ENCODE peak calls at places on chromosomes 11 and 22, in six cellular contexts. One of them, this sample, is unnamed.

GRCh38 chr11:43578346-43579170 is 102.0 kb upstream of the HSD17B12 start:
- DNase-seq in left ventricle myocardium inferior: no peak
- DNase-seq in tibial artery: no peak
- DNase-seq in heart right ventricle: no peak
- DNase-seq in AG10803: peak; percentile 46
- DNase-seq in upper lobe of right lung: no peak
- DNase-seq in this sample: no peak

GRCh38 chr11:28636566-28636965 is 528.4 kb downstream of the METTL15 start:
- DNase-seq in AG10803: peak; percentile 80
- DNase-seq in upper lobe of right lung: no peak
- DNase-seq in left ventricle myocardium inferior: no peak
- DNase-seq in tibial artery: no peak
- DNase-seq in heart right ventricle: no peak
- DNase-seq in this sample: no peak

GRCh38 chr11:82003671-82004148 is 730.0 kb downstream of the FAM181B start:
- DNase-seq in AG10803: peak; percentile 57
- DNase-seq in heart right ventricle: no peak
- DNase-seq in upper lobe of right lung: no peak
- DNase-seq in left ventricle myocardium inferior: no peak
- DNase-seq in tibial artery: no peak
- DNase-seq in this sample: peak; percentile 20

GRCh38 chr11:87398913-87399312 is 361.2 kb downstream of the TMEM135 start:
- DNase-seq in heart right ventricle: no peak
- DNase-seq in upper lobe of right lung: no peak
- DNase-seq in tibial artery: peak; percentile 81
- DNase-seq in AG10803: peak; percentile 69
- DNase-seq in left ventricle myocardium inferior: peak; percentile 57
- DNase-seq in this sample: no peak

GRCh38 chr11:47906066-47906465 is 57.9 kb upstream of the NUP160 start:
- DNase-seq in upper lobe of right lung: no peak
- DNase-seq in tibial artery: no peak
- DNase-seq in AG10803: no peak
- DNase-seq in left ventricle myocardium inferior: no peak
- DNase-seq in heart right ventricle: no peak
- DNase-seq in this sample: no peak

GRCh38 chr11:127385071-127385470 is 384.5 kb upstream of the KIRREL3 start:
- DNase-seq in heart right ventricle: no peak
- DNase-seq in upper lobe of right lung: no peak
- DNase-seq in left ventricle myocardium inferior: no peak
- DNase-seq in AG10803: no peak
- DNase-seq in tibial artery: no peak
- DNase-seq in this sample: no peak

GRCh38 chr22:28955817-28956216 is 72.4 kb downstream of the ZNRF3 start:
- DNase-seq in heart right ventricle: no peak
- DNase-seq in tibial artery: no peak
- DNase-seq in AG10803: peak; percentile 29
- DNase-seq in upper lobe of right lung: no peak
- DNase-seq in left ventricle myocardium inferior: no peak
- DNase-seq in this sample: no peak

GRCh38 chr11:94787798-94788197 is 19.6 kb downstream of the AMOTL1 start:
- DNase-seq in left ventricle myocardium inferior: no peak
- DNase-seq in heart right ventricle: no peak
- DNase-seq in AG10803: no peak
- DNase-seq in tibial artery: no peak
- DNase-seq in upper lobe of right lung: no peak
- DNase-seq in this sample: no peak

DNA sequence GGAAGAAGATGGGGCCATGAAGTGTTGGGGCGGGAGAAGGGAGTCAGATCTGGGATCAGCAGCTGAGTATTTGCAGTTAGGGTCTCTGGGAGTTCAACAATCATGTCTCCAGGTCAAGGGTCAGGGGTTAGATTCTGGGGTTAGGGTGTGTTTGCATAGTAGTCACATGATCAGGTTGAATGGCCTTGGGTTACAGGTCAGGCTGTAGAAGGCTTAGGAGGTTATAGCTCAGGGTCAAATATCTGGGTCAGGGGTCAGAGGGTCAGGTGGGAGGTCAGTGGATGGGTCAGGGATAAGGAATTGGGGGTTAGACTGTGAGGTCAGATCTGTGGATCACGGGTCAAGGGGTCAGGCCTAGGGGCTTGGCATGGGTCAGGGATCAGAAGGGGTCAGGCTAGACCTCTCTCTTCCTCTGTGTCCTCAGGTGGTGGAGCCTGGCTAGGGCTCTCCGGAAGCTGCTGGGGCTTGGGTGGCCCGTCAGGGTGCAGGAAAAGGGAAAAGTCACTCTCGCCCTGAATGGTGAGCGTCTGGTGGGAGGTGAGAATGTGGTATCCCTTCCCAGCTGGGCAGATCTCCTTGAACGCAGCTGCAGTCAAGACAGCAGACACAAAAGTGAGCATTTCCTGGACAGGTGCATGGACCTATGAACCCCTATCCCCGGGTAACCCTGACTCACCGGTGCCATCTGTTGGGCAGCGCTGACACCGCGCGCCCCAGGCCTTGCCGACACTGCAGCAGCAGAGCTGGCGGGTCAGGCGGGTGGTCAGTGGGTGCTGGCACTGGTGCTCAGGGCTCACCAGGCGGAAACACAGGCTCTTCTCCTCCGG is 6.4 kb downstream of the LTBP3 start:
- DNase-seq in AG10803: no peak
- DNase-seq in tibial artery: no peak
- DNase-seq in upper lobe of right lung: peak; percentile 88
- DNase-seq in left ventricle myocardium inferior: peak; percentile 45
- DNase-seq in heart right ventricle: peak; percentile 60
- DNase-seq in this sample: no peak
- TF ChIP-seq CTCF in AG10803: peak; percentile 39
- TF ChIP-seq CTCF in tibial artery: peak; percentile 23
- TF ChIP-seq CTCF in upper lobe of right lung: peak; percentile 59
- TF ChIP-seq CTCF in left ventricle myocardium inferior: peak; percentile 48
- TF ChIP-seq CTCF in heart right ventricle: peak; percentile 36
- TF ChIP-seq CTCF in this sample: peak; percentile 41

GRCh38 chr11:7547687-7548086 is 33.9 kb downstream of the PPFIBP2 start:
- DNase-seq in AG10803: no peak
- DNase-seq in left ventricle myocardium inferior: no peak
- DNase-seq in upper lobe of right lung: no peak
- DNase-seq in heart right ventricle: no peak
- DNase-seq in tibial artery: no peak
- DNase-seq in this sample: no peak
- H3K4me3 ChIP-seq in AG10803: no peak overlapping the region
- H3K4me3 ChIP-seq in left ventricle myocardium inferior: no peak overlapping the region
- H3K4me3 ChIP-seq in upper lobe of right lung: no peak overlapping the region
- H3K4me3 ChIP-seq in heart right ventricle: no peak overlapping the region
- H3K4me3 ChIP-seq in tibial artery: no peak overlapping the region
- H3K4me3 ChIP-seq in this sample: no peak overlapping the region

DNA sequence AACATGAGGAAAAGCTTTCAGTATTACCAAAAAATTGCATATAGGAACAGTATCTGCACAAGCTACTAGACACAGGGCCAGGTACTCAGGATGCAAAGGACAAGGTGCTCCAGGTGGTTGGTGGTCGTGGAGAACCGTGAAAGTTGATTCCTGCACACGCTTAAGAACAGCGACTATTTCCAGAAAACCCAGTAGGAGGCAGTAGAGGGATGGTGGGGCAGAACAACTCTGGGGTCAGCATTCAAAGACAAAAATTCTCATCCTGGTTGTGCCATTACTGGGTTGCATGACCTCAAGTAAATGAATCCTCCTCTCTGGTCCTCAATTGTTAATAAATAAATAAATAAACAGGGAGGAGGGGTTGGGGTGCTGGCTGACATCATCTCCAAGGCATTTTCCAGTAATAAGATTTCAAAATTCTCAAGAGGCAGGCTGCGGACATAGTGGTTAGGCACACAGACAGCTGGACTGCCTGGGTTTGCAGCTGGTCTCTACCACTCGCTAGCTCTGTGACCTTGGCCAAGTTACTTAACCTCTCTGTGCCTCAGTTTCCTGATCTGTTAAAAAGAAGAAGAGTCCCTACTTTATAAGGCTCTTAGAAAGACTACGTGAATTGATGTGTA is 89.6 kb downstream of the ISX start:
- DNase-seq in heart right ventricle: no peak
- DNase-seq in upper lobe of right lung: peak; percentile 31
- DNase-seq in left ventricle myocardium inferior: no peak
- DNase-seq in tibial artery: no peak
- DNase-seq in AG10803: no peak
- DNase-seq in this sample: no peak
- TF ChIP-seq CTCF in heart right ventricle: no peak
- TF ChIP-seq CTCF in upper lobe of right lung: no peak
- TF ChIP-seq CTCF in left ventricle myocardium inferior: no peak
- TF ChIP-seq CTCF in tibial artery: no peak
- TF ChIP-seq CTCF in AG10803: no peak
- TF ChIP-seq CTCF in this sample: peak; percentile 11

GRCh38 chr11:18324381-18324780 is 2.0 kb downstream of the GTF2H1 start:
- DNase-seq in AG10803: no peak
- DNase-seq in tibial artery: no peak
- DNase-seq in left ventricle myocardium inferior: no peak
- DNase-seq in upper lobe of right lung: no peak
- DNase-seq in heart right ventricle: no peak
- DNase-seq in this sample: no peak
- H3K4me3 ChIP-seq in AG10803: peak overlapping the region; percentile 93
- H3K4me3 ChIP-seq in tibial artery: no peak overlapping the region
- H3K4me3 ChIP-seq in left ventricle myocardium inferior: peak overlapping the region; percentile 91
- H3K4me3 ChIP-seq in upper lobe of right lung: peak overlapping the region; percentile 90
- H3K4me3 ChIP-seq in heart right ventricle: peak overlapping the region; percentile 1
- H3K4me3 ChIP-seq in this sample: no peak overlapping the region

GRCh38 chr22:19103881-19104821 is 18.1 kb downstream of the DGCR2 start:
- DNase-seq in upper lobe of right lung: no peak
- DNase-seq in tibial artery: peak; percentile 1
- DNase-seq in heart right ventricle: no peak
- DNase-seq in left ventricle myocardium inferior: no peak
- DNase-seq in AG10803: peak; percentile 56
- DNase-seq in this sample: no peak

GRCh38 chr22:19105456-19105855 is 16.8 kb downstream of the DGCR2 start:
- DNase-seq in heart right ventricle: no peak
- DNase-seq in upper lobe of right lung: peak; percentile 48
- DNase-seq in AG10803: no peak
- DNase-seq in tibial artery: peak; percentile 54
- DNase-seq in left ventricle myocardium inferior: no peak
- DNase-seq in this sample: no peak

GRCh38 chr22:19106886-19107729 is 15.1 kb downstream of the DGCR2 start:
- DNase-seq in tibial artery: peak; percentile 31
- DNase-seq in heart right ventricle: no peak
- DNase-seq in upper lobe of right lung: peak; percentile 22
- DNase-seq in left ventricle myocardium inferior: no peak
- DNase-seq in AG10803: no peak
- DNase-seq in this sample: no peak

GRCh38 chr22:19107730-19108074 is 14.5 kb downstream of the DGCR2 start:
- DNase-seq in tibial artery: peak; percentile 1
- DNase-seq in left ventricle myocardium inferior: no peak
- DNase-seq in AG10803: no peak
- DNase-seq in upper lobe of right lung: no peak
- DNase-seq in heart right ventricle: no peak
- DNase-seq in this sample: no peak

GRCh38 chr22:19105867-19106802 is 16.1 kb downstream of the DGCR2 start:
- DNase-seq in AG10803: no peak
- DNase-seq in upper lobe of right lung: peak; percentile 63
- DNase-seq in heart right ventricle: no peak
- DNase-seq in left ventricle myocardium inferior: no peak
- DNase-seq in tibial artery: peak; percentile 56
- DNase-seq in this sample: no peak
- TF ChIP-seq CTCF in AG10803: no peak
- TF ChIP-seq CTCF in upper lobe of right lung: peak; percentile 17
- TF ChIP-seq CTCF in heart right ventricle: peak; percentile 22
- TF ChIP-seq CTCF in left ventricle myocardium inferior: peak; percentile 32
- TF ChIP-seq CTCF in tibial artery: no peak
- TF ChIP-seq CTCF in this sample: peak; percentile 17

GRCh38 chr11:105070221-105070789 is 25.2 kb upstream of the CARD16 start:
- DNase-seq in AG10803: no peak
- DNase-seq in heart right ventricle: no peak
- DNase-seq in tibial artery: no peak
- DNase-seq in upper lobe of right lung: no peak
- DNase-seq in left ventricle myocardium inferior: no peak
- DNase-seq in this sample: no peak
- H3K4me3 ChIP-seq in AG10803: no peak overlapping the region
- H3K4me3 ChIP-seq in heart right ventricle: no peak overlapping the region
- H3K4me3 ChIP-seq in tibial artery: no peak overlapping the region
- H3K4me3 ChIP-seq in upper lobe of right lung: no peak overlapping the region
- H3K4me3 ChIP-seq in left ventricle myocardium inferior: no peak overlapping the region
- H3K4me3 ChIP-seq in this sample: no peak overlapping the region

DNA sequence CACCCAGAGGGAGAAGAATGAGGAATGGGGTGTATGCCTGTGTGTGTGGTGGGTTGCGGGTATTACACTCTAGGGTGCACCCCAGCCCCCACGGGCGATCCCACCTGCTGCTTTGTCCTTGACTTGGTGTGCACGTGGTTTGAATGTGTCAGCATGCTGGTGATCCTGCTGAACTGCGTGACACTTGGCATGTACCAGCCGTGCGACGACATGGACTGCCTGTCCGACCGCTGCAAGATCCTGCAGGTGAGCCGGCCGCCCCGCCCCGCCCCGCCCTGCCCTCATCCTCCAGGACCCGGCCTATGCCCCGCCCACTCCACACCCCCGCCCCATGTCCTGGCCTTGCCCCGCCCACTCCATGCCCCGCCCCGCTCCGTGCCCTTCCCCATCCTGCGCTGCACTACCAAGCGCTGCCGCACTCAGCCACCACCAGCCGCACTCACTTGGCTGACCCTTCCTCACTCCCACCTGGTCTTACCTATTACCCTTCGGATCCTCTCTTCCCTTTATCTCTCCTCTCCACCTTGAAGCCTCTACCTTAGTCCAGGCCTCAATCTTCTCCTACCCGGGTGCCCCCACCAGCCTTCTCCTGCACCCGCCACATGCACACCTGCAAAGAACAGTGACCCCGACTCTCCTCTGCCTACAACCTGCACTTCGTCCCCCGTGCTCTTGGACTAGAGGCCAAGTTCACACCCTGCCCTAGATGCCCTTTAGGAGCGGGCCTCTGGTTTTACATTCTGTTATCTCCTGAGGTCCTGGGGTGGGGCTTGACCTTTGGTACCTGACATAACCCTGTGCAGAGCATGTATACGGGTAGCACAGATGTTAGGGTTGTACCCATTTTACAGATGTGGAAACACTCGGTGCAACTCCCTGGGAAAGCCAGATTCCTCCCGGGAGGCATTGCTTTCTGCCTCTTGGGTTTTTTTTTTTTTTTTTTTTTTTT is 27.7 kb downstream of the CACNA1I start:
- DNase-seq in left ventricle myocardium inferior: no peak
- DNase-seq in AG10803: no peak
- DNase-seq in heart right ventricle: peak; percentile 43
- DNase-seq in upper lobe of right lung: peak; percentile 83
- DNase-seq in tibial artery: no peak
- DNase-seq in this sample: no peak
- TF ChIP-seq CTCF in left ventricle myocardium inferior: no peak
- TF ChIP-seq CTCF in AG10803: no peak
- TF ChIP-seq CTCF in heart right ventricle: no peak
- TF ChIP-seq CTCF in upper lobe of right lung: no peak
- TF ChIP-seq CTCF in tibial artery: no peak
- TF ChIP-seq CTCF in this sample: no peak

GRCh38 chr11:36375348-36376314 is 79.5 kb downstream of the PRR5L start:
- DNase-seq in upper lobe of right lung: no peak
- DNase-seq in tibial artery: no peak
- DNase-seq in AG10803: no peak
- DNase-seq in left ventricle myocardium inferior: no peak
- DNase-seq in heart right ventricle: no peak
- DNase-seq in this sample: no peak
- H3K4me3 ChIP-seq in upper lobe of right lung: peak overlapping the region; percentile 67
- H3K4me3 ChIP-seq in tibial artery: peak overlapping the region; percentile 54
- H3K4me3 ChIP-seq in AG10803: peak overlapping the region; percentile 91
- H3K4me3 ChIP-seq in left ventricle myocardium inferior: peak overlapping the region; percentile 70
- H3K4me3 ChIP-seq in heart right ventricle: peak overlapping the region; percentile 77
- H3K4me3 ChIP-seq in this sample: peak overlapping the region; percentile 93